ENCODE peak calls at places on chromosome 21, in six cellular contexts. Z is endothelial cell of umbilical vein, V is IMR-90, C is neural progenitor cell, S is GM12878, E is DND-41. A is an unnamed sample.

GRCh38 chr21:8994640-8995511 is 1526.5 kb upstream of the TPTE start:
- DNase-seq in S (no peak), C (no peak), V (no peak), E (no peak), Z (no peak), A (no peak)

GRCh38 chr21:17688912-17689874 is 76.5 kb upstream of the BTG3 start:
- DNase-seq in V (peak; percentile 12), S (no peak), E (peak; percentile 24), Z (no peak), C (no peak), A (no peak)

GRCh38 chr21:18368193-18368592 is 35.4 kb downstream of the TMPRSS15 start:
- DNase-seq in E (no peak), Z (no peak), C (no peak), S (no peak), V (no peak), A (no peak)

GRCh38 chr21:45050786-45051489 is 23.4 kb upstream of the ADARB1 start:
- DNase-seq in C (no peak), V (peak; percentile 100), Z (no peak), E (no peak), S (no peak), A (no peak)

GRCh38 chr21:29334717-29335428 is 36.2 kb downstream of the BACH1 start:
- DNase-seq in V (peak; percentile 78), S (no peak), C (no peak), E (no peak), Z (no peak), A (no peak)

GRCh38 chr21:46052703-46053651 is 44.9 kb upstream of the COL6A2 start:
- DNase-seq in V (peak; percentile 95), C (no peak), S (no peak), Z (no peak), E (no peak), A (no peak)

GRCh38 chr21:45505416-45506021 is 36.7 kb downstream of the SLC19A1 start:
- DNase-seq in E (no peak), S (no peak), V (no peak), C (no peak), Z (no peak), A (no peak)

GRCh38 chr21:44947111-44947929 is 7.5 kb downstream of the SLX9 start:
- DNase-seq in S (no peak), E (no peak), Z (no peak), V (no peak), C (no peak), A (no peak)

GRCh38 chr21:32185726-32186125 is 93.1 kb downstream of the MIS18A start:
- DNase-seq in V (no peak), C (no peak), Z (no peak), E (no peak), S (no peak), A (no peak)

GRCh38 chr21:45580576-45581321 is 38.5 kb upstream of the SLC19A1 start:
- DNase-seq in E (no peak), Z (no peak), C (no peak), S (no peak), V (no peak), A (no peak)

GRCh38 chr21:40605094-40605493 is 241.9 kb downstream of the DSCAM start:
- DNase-seq in C (no peak), Z (no peak), V (no peak), S (no peak), E (no peak), A (no peak)

GRCh38 chr21:44738621-44739020 is 27.2 kb upstream of the TSPEAR start:
- DNase-seq in E (no peak), C (no peak), Z (no peak), V (no peak), S (no peak), A (no peak)

GRCh38 chr21:17793675-17794123 is 25.5 kb downstream of the C21orf91 start:
- DNase-seq in S (no peak), Z (peak; percentile 8), C (no peak), E (no peak), V (peak; percentile 70), A (no peak)

GRCh38 chr21:39715804-39716397 is 29.1 kb upstream of the IGSF5 start:
- DNase-seq in Z (peak; percentile 36), E (peak; percentile 54), S (no peak), C (peak; percentile 72), V (peak; percentile 32), A (peak; percentile 44)

GRCh38 chr21:46155514-46156377 is at the start of gene FTCD:
- DNase-seq in S (no peak), C (no peak), Z (no peak), V (no peak), E (no peak), A (no peak)

GRCh38 chr21:45443595-45444181 is 38.7 kb downstream of the COL18A1 start:
- DNase-seq in E (no peak), V (no peak), C (no peak), S (no peak), Z (no peak), A (no peak)

GRCh38 chr21:46599251-46599572 is 5.7 kb downstream of the S100B start:
- DNase-seq in V (peak; percentile 92), S (no peak), C (peak; percentile 66), Z (peak; percentile 95), E (no peak), A (peak; percentile 45)

GRCh38 chr21:31897311-31897710 is 24.5 kb downstream of the HUNK start:
- DNase-seq in S (no peak), C (no peak), E (no peak), Z (no peak), V (peak; percentile 77), A (no peak)

GRCh38 chr21:32306021-32306780 is 7.5 kb downstream of the MRAP start:
- DNase-seq in C (peak; percentile 91), V (no peak), S (no peak), E (no peak), Z (peak; percentile 25), A (peak; percentile 55)

GRCh38 chr21:32131960-32132359 is 146.9 kb downstream of the MIS18A start:
- DNase-seq in C (no peak), Z (no peak), V (peak; percentile 43), E (no peak), S (no peak), A (no peak)

GRCh38 chr21:14453339-14453738 is 70.4 kb upstream of the HSPA13 start:
- DNase-seq in V (no peak), S (peak; percentile 96), E (no peak), C (no peak), Z (no peak), A (no peak)

DNA sequence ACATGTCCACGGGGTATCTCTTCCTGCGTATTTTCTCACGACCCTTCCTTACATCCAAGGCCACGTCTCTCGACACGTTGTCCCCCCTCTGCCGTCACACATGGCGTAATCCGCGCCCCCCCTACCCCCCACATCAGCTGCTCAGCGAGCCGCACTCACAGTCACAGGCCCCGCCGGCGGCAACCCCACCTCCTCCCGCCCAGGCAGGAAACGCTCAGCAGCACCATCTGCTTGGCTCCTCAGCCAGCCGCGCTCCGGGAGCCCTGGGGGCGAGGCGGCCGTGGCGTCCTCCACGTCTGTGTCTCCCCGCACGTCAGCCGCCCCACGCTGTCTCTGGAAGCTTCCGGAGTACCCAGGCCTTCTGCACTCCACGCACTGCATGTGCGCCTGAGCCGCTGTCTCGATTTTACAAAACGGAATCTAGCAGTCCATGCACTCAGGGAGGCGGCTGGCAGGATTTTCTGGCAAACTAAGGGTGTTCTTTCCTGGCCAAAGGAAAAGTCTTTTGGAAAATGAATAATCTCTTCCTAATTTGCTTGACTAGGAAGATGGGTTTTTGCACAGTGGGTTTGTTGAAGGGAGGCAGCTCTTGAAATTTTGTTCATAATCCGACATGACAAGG is 64.5 kb downstream of the SIK1 start:
- DNase-seq in V (peak; percentile 86), E (peak; percentile 95), S (no peak), Z (peak; percentile 64), C (peak; percentile 48), A (no peak)
- H3K9ac ChIP-seq in V (peak overlapping the region; percentile 35), E (peak overlapping the region; percentile 60), S (peak overlapping the region; percentile 55), Z (peak overlapping the region; percentile 56), C (no peak overlapping the region), A (no peak overlapping the region)

GRCh38 chr21:37565530-37566223 is 199.1 kb downstream of the DYRK1A start:
- DNase-seq in C (no peak), Z (no peak), V (peak; percentile 37), S (no peak), E (no peak), A (no peak)
- H3K4me2 ChIP-seq in C (no peak overlapping the region), Z (no peak overlapping the region), V (peak overlapping the region; percentile 64), S (peak overlapping the region; percentile 38), E (no peak overlapping the region), A (no peak overlapping the region)

GRCh38 chr21:24369278-24369677 is 1238.0 kb downstream of the MRPL39 start:
- DNase-seq in V (no peak), Z (no peak), C (no peak), E (no peak), S (no peak), A (no peak)

GRCh38 chr21:24367936-24368335 is 1239.3 kb downstream of the MRPL39 start:
- DNase-seq in S (no peak), V (peak; percentile 43), E (no peak), C (no peak), Z (no peak), A (no peak)

GRCh38 chr21:24375201-24375600 is 1232.1 kb downstream of the MRPL39 start:
- DNase-seq in S (no peak), Z (no peak), V (no peak), E (peak; percentile 18), C (no peak), A (no peak)

GRCh38 chr21:24369751-24370150 is 1237.5 kb downstream of the MRPL39 start:
- DNase-seq in C (no peak), S (no peak), V (peak; percentile 2), E (no peak), Z (no peak), A (no peak)
- H2AFZ ChIP-seq in C (no peak overlapping the region), S (no peak overlapping the region), V (no peak overlapping the region), E (no peak overlapping the region), Z (no peak overlapping the region), A (no peak overlapping the region)

DNA sequence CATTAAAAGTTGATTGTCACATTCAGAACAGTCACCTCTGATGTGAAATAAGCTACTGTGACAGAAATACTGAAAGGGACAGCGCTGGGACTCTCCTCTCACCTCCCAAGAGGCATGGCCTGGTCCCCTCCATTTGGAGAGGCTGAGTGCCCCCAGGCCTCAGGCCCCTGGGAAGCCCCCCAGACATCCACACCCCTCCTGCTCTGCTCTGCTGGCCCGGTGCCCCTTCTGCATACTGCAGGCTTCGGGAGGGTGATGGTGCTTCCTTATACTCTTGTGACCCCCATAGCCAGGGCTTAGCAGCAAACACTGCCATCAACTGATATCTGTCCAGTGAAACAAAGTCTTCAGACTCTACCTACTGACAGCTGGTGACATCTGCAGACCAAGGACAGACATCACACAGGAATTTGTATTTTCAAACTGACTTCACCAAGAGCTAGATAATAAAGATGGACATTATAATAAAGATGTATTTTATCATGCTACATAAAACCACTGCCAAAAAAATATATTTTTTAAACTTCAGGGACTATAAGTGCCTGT is 36.9 kb downstream of the C2CD2 start:
- DNase-seq in E (no peak), C (no peak), S (no peak), Z (no peak), V (no peak), A (no peak)
- H3K9ac ChIP-seq in E (no peak overlapping the region), C (no peak overlapping the region), S (no peak overlapping the region), Z (no peak overlapping the region), V (no peak overlapping the region), A (no peak overlapping the region)

GRCh38 chr21:28256420-28256831 is 736.3 kb downstream of the LTN1 start:
- DNase-seq in C (no peak), V (peak; percentile 42), Z (no peak), E (no peak), S (no peak), A (no peak)
- H3K4me2 ChIP-seq in C (no peak overlapping the region), V (peak overlapping the region; percentile 71), Z (no peak overlapping the region), E (no peak overlapping the region), S (no peak overlapping the region), A (no peak overlapping the region)

A was measured in neuronal stem cell.